ENCODE peak calls at places on chromosomes 3 and 15, in five cellular contexts. O is left ventricle myocardium inferior, A is IMR-90, F is neuronal stem cell, E is H1. Q is an unnamed sample.

GRCh38 chr3:104878395-104878794 is 488.3 kb upstream of the ALCAM start:
- DNase-seq in O (no peak), A (peak; percentile 76), F (no peak), E (no peak), Q (no peak)

GRCh38 chr3:194900886-194901522 is 215.3 kb downstream of the FAM43A start:
- DNase-seq in O (no peak), A (no peak), F (no peak), E (no peak), Q (no peak)

GRCh38 chr3:1227111-1227510 is 134.3 kb downstream of the CNTN6 start:
- DNase-seq in O (no peak), A (no peak), F (no peak), E (no peak), Q (no peak)

GRCh38 chr3:54188176-54188791 is 65.9 kb downstream of the CACNA2D3 start:
- DNase-seq in O (no peak), A (peak; percentile 34), F (peak; percentile 81), E (no peak), Q (peak; percentile 84)

GRCh38 chr15:73927003-73927475 is 777 bp downstream of the LOXL1 start:
- DNase-seq in O (peak; percentile 72), A (no peak), F (no peak), E (no peak), Q (peak; percentile 33)

GRCh38 chr3:122559906-122560305 is 4.2 kb downstream of the PARP9 start:
- DNase-seq in O (no peak), A (no peak), F (no peak), E (no peak), Q (no peak)

GRCh38 chr3:1072040-1072439 is 20.8 kb upstream of the CNTN6 start:
- DNase-seq in O (no peak), A (no peak), F (no peak), E (no peak), Q (no peak)

GRCh38 chr15:63942486-63943365 is 103.6 kb downstream of the DAPK2 start:
- DNase-seq in O (no peak), A (no peak), F (no peak), E (no peak), Q (no peak)

GRCh38 chr15:100261302-100262240 is 80.2 kb downstream of the ADAMTS17 start:
- DNase-seq in O (no peak), A (no peak), F (no peak), E (no peak), Q (no peak)

GRCh38 chr3:151612119-151612518 is 121.6 kb upstream of the AADACL2 start:
- DNase-seq in O (no peak), A (no peak), F (no peak), E (no peak), Q (no peak)

GRCh38 chr3:88986834-88987233 is 120.6 kb upstream of the EPHA3 start:
- DNase-seq in O (no peak), A (peak; percentile 65), F (no peak), E (no peak), Q (peak; percentile 10)

GRCh38 chr3:194277547-194278091 is 73.5 kb downstream of the CPN2 start:
- DNase-seq in O (peak; percentile 65), A (peak; percentile 33), F (no peak), E (no peak), Q (peak; percentile 92)

GRCh38 chr3:128324911-128325592 is 141.6 kb downstream of the DNAJB8 start:
- DNase-seq in O (no peak), A (no peak), F (no peak), E (no peak), Q (no peak)

GRCh38 chr3:70726096-70726745 is 413.8 kb upstream of the MDFIC2 start:
- DNase-seq in O (no peak), A (peak; percentile 3), F (no peak), E (no peak), Q (no peak)

GRCh38 chr3:15055019-15055557 is 10.0 kb downstream of the MRPS25 start:
- DNase-seq in O (no peak), A (peak; percentile 59), F (no peak), E (no peak), Q (no peak)

GRCh38 chr3:195807681-195808121 is 4.0 kb downstream of the MUC4 start:
- DNase-seq in O (no peak), A (no peak), F (no peak), E (no peak), Q (no peak)

GRCh38 chr15:59594493-59594942 is 17.1 kb upstream of the GCNT3 start:
- DNase-seq in O (no peak), A (peak; percentile 86), F (no peak), E (no peak), Q (peak; percentile 8)

GRCh38 chr15:99502182-99502581 is 63.6 kb upstream of the MEF2A start:
- DNase-seq in O (no peak), A (no peak), F (no peak), E (no peak), Q (no peak)

GRCh38 chr15:72161351-72162132 is 36.0 kb downstream of the GRAMD2A start:
- DNase-seq in O (no peak), A (no peak), F (peak; percentile 21), E (no peak), Q (no peak)

GRCh38 chr3:194389269-194389668 is 9.8 kb downstream of the GP5 start:
- DNase-seq in O (no peak), A (no peak), F (no peak), E (no peak), Q (no peak)

GRCh38 chr3:120151796-120152195 is 57.5 kb upstream of the GSK3B start:
- DNase-seq in O (no peak), A (no peak), F (no peak), E (no peak), Q (no peak)

GRCh38 chr15:38930851-38931572 is 366.4 kb upstream of the RASGRP1 start:
- DNase-seq in O (no peak), A (peak; percentile 58), F (no peak), E (no peak), Q (no peak)

GRCh38 chr15:99053380-99054024 is 45.9 kb upstream of the PGPEP1L start:
- DNase-seq in O (no peak), A (no peak), F (no peak), E (no peak), Q (no peak)

GRCh38 chr3:187208159-187208558 is 10.9 kb downstream of the RTP1 start:
- DNase-seq in O (no peak), A (peak; percentile 29), F (no peak), E (no peak), Q (peak; percentile 7)

GRCh38 chr3:187211532-187212274 is 14.4 kb downstream of the RTP1 start:
- DNase-seq in O (no peak), A (peak; percentile 38), F (no peak), E (no peak), Q (no peak)

GRCh38 chr3:187209501-187209900 is 12.2 kb downstream of the RTP1 start:
- DNase-seq in O (no peak), A (no peak), F (no peak), E (no peak), Q (no peak)

GRCh38 chr3:187210555-187211327 is 13.5 kb downstream of the RTP1 start:
- DNase-seq in O (no peak), A (peak; percentile 41), F (peak; percentile 23), E (no peak), Q (peak; percentile 68)

GRCh38 chr3:187210091-187210490 is 12.8 kb downstream of the RTP1 start:
- DNase-seq in O (no peak), A (no peak), F (no peak), E (no peak), Q (no peak)
- H3K27ac ChIP-seq in O (peak overlapping the region; percentile 37), A (no peak overlapping the region), F (no peak overlapping the region), E (no peak overlapping the region), Q (no peak overlapping the region)

DNA sequence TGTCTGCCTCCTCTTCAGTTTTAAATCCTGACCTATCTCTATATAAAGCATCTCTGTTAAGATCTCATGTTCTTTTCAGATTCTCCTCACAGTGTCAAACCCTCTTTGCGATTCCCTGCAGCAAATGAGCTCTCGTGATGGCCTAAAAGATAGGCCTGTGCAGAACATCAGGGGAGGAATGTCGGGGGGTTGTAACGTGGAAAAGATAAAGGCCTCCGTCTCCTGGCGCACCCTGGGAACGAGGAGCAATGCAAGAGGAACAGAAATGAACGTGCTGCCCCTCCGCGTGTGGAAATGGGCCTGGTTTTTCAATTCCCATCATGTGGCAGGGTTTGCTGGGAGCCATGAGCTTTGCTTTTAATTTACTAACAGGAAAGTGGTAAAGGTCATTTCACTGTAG is 285.0 kb upstream of the TPM1 start:
- DNase-seq in O (no peak), A (no peak), F (no peak), E (no peak), Q (no peak)
- H3K27ac ChIP-seq in O (peak overlapping the region; percentile 68), A (no peak overlapping the region), F (no peak overlapping the region), E (no peak overlapping the region), Q (no peak overlapping the region)

GRCh38 chr3:9439331-9439730 is 41.9 kb downstream of the SETD5 start:
- DNase-seq in O (no peak), A (peak; percentile 33), F (no peak), E (no peak), Q (no peak)

GRCh38 chr3:9441501-9442221 is 44.2 kb downstream of the SETD5 start:
- DNase-seq in O (no peak), A (no peak), F (no peak), E (no peak), Q (no peak)
- H3K27ac ChIP-seq in O (no peak overlapping the region), A (no peak overlapping the region), F (no peak overlapping the region), E (no peak overlapping the region), Q (no peak overlapping the region)

GRCh38 chr3:138314751-138315150 is 14.9 kb downstream of the NME9 start:
- DNase-seq in O (no peak), A (peak; percentile 31), F (no peak), E (no peak), Q (peak; percentile 42)
- H3K27ac ChIP-seq in O (no peak overlapping the region), A (no peak overlapping the region), F (no peak overlapping the region), E (no peak overlapping the region), Q (no peak overlapping the region)

GRCh38 chr3:13280856-13281656 is 139.1 kb downstream of the NUP210 start:
- DNase-seq in O (no peak), A (no peak), F (no peak), E (no peak), Q (peak; percentile 28)

GRCh38 chr3:13279532-13279910 is 140.6 kb downstream of the NUP210 start:
- DNase-seq in O (no peak), A (no peak), F (no peak), E (no peak), Q (no peak)

GRCh38 chr3:13278783-13279531 is 141.2 kb downstream of the NUP210 start:
- DNase-seq in O (no peak), A (peak; percentile 44), F (no peak), E (no peak), Q (no peak)

GRCh38 chr3:13281657-13282527 is 138.2 kb downstream of the NUP210 start:
- DNase-seq in O (peak; percentile 63), A (no peak), F (no peak), E (no peak), Q (peak; percentile 20)

GRCh38 chr3:13280122-13280790 is 139.9 kb downstream of the NUP210 start:
- DNase-seq in O (no peak), A (no peak), F (no peak), E (no peak), Q (no peak)
- H3K27ac ChIP-seq in O (peak overlapping the region; percentile 84), A (no peak overlapping the region), F (no peak overlapping the region), E (no peak overlapping the region), Q (no peak overlapping the region)

GRCh38 chr3:121483290-121483689 is 62.5 kb downstream of the POLQ start:
- DNase-seq in O (no peak), A (peak; percentile 56), F (no peak), E (no peak), Q (peak; percentile 26)
- H3K27ac ChIP-seq in O (no peak overlapping the region), A (no peak overlapping the region), F (no peak overlapping the region), E (no peak overlapping the region), Q (no peak overlapping the region)

Q was measured in cardiac muscle cell.